ENCODE peak calls at places on chromosomes 2 and 18, in six cellular contexts. I is Panc1, M is pancreas, O is astrocyte of the spinal cord, J is fibroblast of pulmonary artery, P is AG04449. D is an unnamed sample.

GRCh38 chr2:217935245-217935879 is 67.4 kb downstream of the TNS1 start:
- DNase-seq in O (peak), P (no peak), J (peak), M (no peak), I (no peak), D (no peak)

GRCh38 chr2:9123069-9123468 is 83.5 kb upstream of the ASAP2 start:
- DNase-seq in J (no peak), O (no peak), I (no peak), M (no peak), P (no peak), D (no peak)

GRCh38 chr2:118254117-118254516 is 165.8 kb downstream of the INSIG2 start:
- DNase-seq in I (no peak), P (no peak), O (no peak), M (no peak), J (no peak), D (no peak)

GRCh38 chr2:108929896-108930425 is 59.1 kb downstream of the EDAR start:
- DNase-seq in P (no peak), I (no peak), O (no peak), J (no peak), M (peak), D (no peak)

GRCh38 chr2:26765475-26766200 is 1.6 kb downstream of the SLC35F6 start:
- DNase-seq in I (no peak), J (no peak), P (no peak), O (no peak), M (no peak), D (no peak)

GRCh38 chr2:54669677-54670484 is 53.6 kb upstream of the EML6 start:
- DNase-seq in P (peak), J (peak), I (no peak), M (no peak), O (no peak), D (no peak)

GRCh38 chr2:101349893-101350662 is 37.2 kb downstream of the CREG2 start:
- DNase-seq in P (no peak), M (no peak), J (peak), O (peak), I (no peak), D (no peak)

GRCh38 chr2:119464977-119465376 is 33.3 kb downstream of the TMEM37 start:
- DNase-seq in O (no peak), M (no peak), J (no peak), P (no peak), I (no peak), D (no peak)

GRCh38 chr18:43656547-43656946 is 379.3 kb upstream of the SYT4 start:
- DNase-seq in P (no peak), M (no peak), O (no peak), J (no peak), I (no peak), D (no peak)

GRCh38 chr2:10260130-10260529 is 42.6 kb upstream of the HPCAL1 start:
- DNase-seq in P (no peak), I (no peak), O (no peak), J (no peak), M (no peak), D (no peak)

GRCh38 chr2:67322361-67323001 is 74.7 kb upstream of the ETAA1 start:
- DNase-seq in O (peak), M (peak), I (peak), P (no peak), J (peak), D (peak)

GRCh38 chr2:240783819-240784621 is 36.0 kb downstream of the KIF1A start:
- DNase-seq in I (no peak), J (no peak), O (no peak), P (no peak), M (peak), D (no peak)

GRCh38 chr2:129354662-129355061 is 624.8 kb upstream of the RAB6C start:
- DNase-seq in J (no peak), P (no peak), I (no peak), M (no peak), O (no peak), D (no peak)

GRCh38 chr2:108611021-108611420 is 76.8 kb downstream of the LIMS1 start:
- DNase-seq in M (no peak), I (no peak), J (no peak), O (no peak), P (no peak), D (no peak)

GRCh38 chr2:225637199-225637598 is 237.7 kb downstream of the NYAP2 start:
- DNase-seq in O (no peak), M (no peak), J (peak), P (no peak), I (no peak), D (no peak)

GRCh38 chr2:190891370-190891769 is 10.7 kb downstream of the GLS start:
- DNase-seq in J (no peak), O (no peak), I (no peak), P (no peak), M (no peak), D (no peak)

GRCh38 chr2:189685540-189686229 is 11.2 kb downstream of the ANKAR start:
- DNase-seq in P (peak), J (peak), O (peak), I (no peak), M (no peak), D (peak)

GRCh38 chr2:40395169-40396023 is 56.5 kb downstream of the SLC8A1 start:
- DNase-seq in J (no peak), P (no peak), M (no peak), I (no peak), O (no peak), D (no peak)

GRCh38 chr18:61628085-61628484 is 264.7 kb downstream of the RNF152 start:
- DNase-seq in P (no peak), J (peak), O (no peak), M (no peak), I (no peak), D (no peak)

DNA sequence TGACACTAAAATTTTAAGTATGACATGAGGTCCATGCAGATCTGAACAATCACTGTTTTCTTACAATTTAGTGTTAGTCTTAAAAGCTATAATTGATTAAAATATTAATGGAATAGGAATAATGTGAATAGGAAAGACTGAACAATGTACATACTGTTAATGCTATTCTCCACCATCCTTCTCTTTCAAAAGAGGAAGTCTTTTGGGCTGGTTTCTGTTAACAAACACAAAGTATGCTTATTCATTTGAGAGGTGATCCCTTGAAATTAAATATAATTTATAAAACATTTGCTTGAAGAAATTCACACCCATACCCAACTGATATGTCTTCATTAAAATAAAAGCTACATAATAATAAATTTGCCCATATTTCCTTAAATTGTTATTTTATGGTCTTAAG is 2.3 kb downstream of the STPG4 start:
- DNase-seq in O (no peak), I (no peak), P (no peak), J (no peak), M (no peak), D (no peak)
- H3K4me3 ChIP-seq in O (no peak), I (no peak), P (no peak), J (no peak), M (no peak), D (no peak)

GRCh38 chr2:74516650-74517049 is 2.4 kb downstream of the TLX2 start:
- DNase-seq in P (no peak), J (no peak), O (no peak), M (no peak), I (no peak), D (no peak)
- TF ChIP-seq CTCF in P (no peak), J (no peak), O (no peak), M (no peak), I (no peak), D (no peak)

GRCh38 chr2:50674876-50675275 is 357.1 kb downstream of the NRXN1 start:
- DNase-seq in I (no peak), P (no peak), M (no peak), O (no peak), J (no peak), D (no peak)
- H3K4me3 ChIP-seq in I (no peak), P (no peak), M (no peak), O (no peak), J (no peak), D (no peak)

DNA sequence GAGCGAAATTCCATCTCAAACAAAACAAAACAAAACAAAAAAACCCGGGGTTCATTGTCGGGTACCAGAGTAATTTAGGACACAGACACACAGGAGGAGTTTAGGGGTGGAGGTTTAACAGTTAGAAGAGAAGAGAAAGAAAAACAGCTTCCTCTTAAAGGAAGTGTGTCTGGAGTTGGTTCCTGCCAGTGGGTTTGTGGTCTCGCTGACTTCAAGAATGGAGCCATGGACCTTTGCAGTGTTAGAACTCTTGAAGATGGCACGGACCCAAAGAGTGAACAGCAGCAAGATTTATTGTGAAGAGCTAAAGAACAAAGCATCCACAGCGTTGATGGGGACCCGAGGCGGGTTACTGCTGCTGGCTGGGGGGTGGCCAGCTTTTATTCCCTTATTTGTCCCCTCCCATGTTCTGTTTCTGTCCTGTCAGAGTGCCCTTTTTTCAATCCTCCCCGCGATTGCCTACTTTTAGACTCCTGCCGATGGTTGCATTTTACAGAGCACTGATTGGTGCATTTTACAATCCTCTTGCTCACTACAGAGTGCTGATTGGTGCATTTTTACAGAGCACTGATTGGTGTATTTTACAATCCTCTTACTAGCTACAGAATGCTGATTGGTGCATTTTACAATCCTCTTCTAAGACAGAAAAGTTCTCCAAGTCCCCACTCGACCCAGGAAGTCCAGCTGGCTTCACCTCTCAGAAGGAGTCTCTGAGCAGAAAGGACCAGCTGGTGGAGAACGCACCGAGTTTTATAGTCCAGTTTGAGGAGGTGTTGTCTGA is 28.7 kb upstream of the ATP8B1 start:
- DNase-seq in M (no peak), P (no peak), O (no peak), J (no peak), I (no peak), D (no peak)
- TF ChIP-seq CTCF in M (no peak), P (no peak), O (no peak), J (no peak), I (no peak), D (no peak)

GRCh38 chr2:38598200-38598990 is 4.3 kb downstream of the HNRNPLL start:
- DNase-seq in P (no peak), I (no peak), J (no peak), O (no peak), M (no peak), D (no peak)
- H3K4me3 ChIP-seq in P (no peak), I (peak), J (peak), O (no peak), M (no peak), D (peak)

GRCh38 chr2:47264183-47264582 is 109.1 kb upstream of the STPG4 start:
- DNase-seq in I (no peak), O (no peak), P (no peak), J (no peak), M (no peak), D (no peak)
- TF ChIP-seq CTCF in I (no peak), O (no peak), P (no peak), J (no peak), M (no peak), D (peak)

GRCh38 chr2:237488901-237489860 is 2.1 kb downstream of the MLPH start:
- DNase-seq in P (no peak), I (no peak), M (peak), O (peak), J (no peak), D (no peak)
- H3K4me3 ChIP-seq in P (peak), I (peak), M (no peak), O (peak), J (no peak), D (no peak)

DNA sequence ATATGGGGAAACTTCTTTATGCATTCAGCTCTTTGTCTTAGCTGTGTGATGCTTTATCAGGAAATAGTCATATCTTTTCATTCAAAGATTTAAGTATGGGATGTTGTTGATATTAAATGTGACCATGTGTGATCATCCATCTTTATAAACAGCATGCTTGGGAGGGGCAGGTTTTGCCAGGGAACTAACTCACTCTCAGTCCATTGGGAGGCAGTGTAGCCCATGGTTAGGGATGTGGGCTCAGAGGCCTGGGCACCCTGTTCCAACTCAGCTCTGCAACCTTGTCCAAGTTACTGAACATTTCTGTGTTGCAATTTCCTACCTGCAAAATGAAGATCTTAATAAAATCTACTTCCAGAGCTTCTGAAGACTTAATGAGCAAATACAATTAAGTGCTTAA is 92.0 kb upstream of the BCL2L11 start:
- DNase-seq in J (peak), M (no peak), P (no peak), I (no peak), O (no peak), D (no peak)
- TF ChIP-seq CTCF in J (peak), M (no peak), P (no peak), I (no peak), O (no peak), D (no peak)